ENCODE peak calls at places on chromosomes 4 and X, in four cellular contexts. S, C, P and O are unnamed samples.

GRCh38 chr4:1491630-1492457 is 85.6 kb upstream of the NKX1-1 start:
- DNase-seq in C (no peak), S (no peak), P (no peak), O (peak)

GRCh38 chr4:157806176-157806575 is 366.6 kb downstream of the GASK1B start:
- DNase-seq in P (no peak), C (no peak), S (no peak), O (no peak)

GRCh38 chrX:155544886-155545285 is 67.9 kb downstream of the TMLHE start:
- DNase-seq in S (no peak), P (no peak), C (no peak), O (no peak)

GRCh38 chr4:150782921-150783320 is 201.0 kb downstream of the MAB21L2 start:
- DNase-seq in S (no peak), C (peak), P (no peak), O (no peak)

GRCh38 chrX:110734894-110735541 is 60.6 kb downstream of the CHRDL1 start:
- DNase-seq in C (no peak), P (no peak), S (no peak), O (no peak)

GRCh38 chr4:3491681-3492405 is 28.7 kb downstream of the DOK7 start:
- DNase-seq in S (no peak), C (peak), P (no peak), O (no peak)

GRCh38 chr4:166198516-166198915 is 325.5 kb downstream of the TLL1 start:
- DNase-seq in C (no peak), P (no peak), S (no peak), O (no peak)

GRCh38 chr4:57588557-57588956 is 478.4 kb upstream of the IGFBP7 start:
- DNase-seq in S (no peak), C (no peak), P (no peak), O (no peak)

GRCh38 chr4:153258750-153259149 is 54.5 kb downstream of the TRIM2 start:
- DNase-seq in P (no peak), S (no peak), C (no peak), O (no peak)

GRCh38 chr4:94202769-94203168 is 4.9 kb upstream of the SMARCAD1 start:
- DNase-seq in S (no peak), P (no peak), C (no peak), O (no peak)

GRCh38 chrX:43728002-43728401 is 71.9 kb downstream of the MAOA start:
- DNase-seq in C (no peak), P (no peak), S (no peak), O (no peak)

GRCh38 chr4:97370581-97370980 is 772.7 kb downstream of the STPG2 start:
- DNase-seq in S (no peak), C (no peak), P (no peak), O (no peak)

GRCh38 chr4:147846318-147847135 is 114.6 kb downstream of the ARHGAP10 start:
- DNase-seq in S (no peak), P (no peak), C (no peak), O (no peak)

GRCh38 chr4:38310446-38311043 is 350.3 kb downstream of the PTTG2 start:
- DNase-seq in P (no peak), C (no peak), S (no peak), O (no peak)

GRCh38 chr4:22695917-22696316 is 3.2 kb downstream of the GBA3 start:
- DNase-seq in S (no peak), C (no peak), P (no peak), O (no peak)

GRCh38 chr4:34043131-34043530 is 2201.2 kb downstream of the ARAP2 start:
- DNase-seq in C (no peak), P (peak), S (no peak), O (no peak)

GRCh38 chr4:122716825-122717448 is 15.6 kb upstream of the BBS12 start:
- DNase-seq in S (no peak), P (peak), C (peak), O (peak)

GRCh38 chr4:44235897-44236296 is 212.7 kb downstream of the KCTD8 start:
- DNase-seq in P (no peak), C (no peak), S (no peak), O (no peak)

GRCh38 chr4:103268746-103269145 is 70.6 kb upstream of the CENPE start:
- DNase-seq in C (no peak), P (no peak), S (no peak), O (no peak)

GRCh38 chrX:71846429-71846828 is 64.2 kb upstream of the NHSL2 start:
- DNase-seq in C (no peak), S (no peak), P (no peak), O (no peak)

GRCh38 chr4:177375971-177376370 is 66.3 kb downstream of the AGA start:
- DNase-seq in P (no peak), S (no peak), C (no peak), O (no peak)

GRCh38 chrX:69291111-69291510 is 125.9 kb upstream of the PJA1 start:
- DNase-seq in S (no peak), P (no peak), C (no peak), O (no peak)

DNA sequence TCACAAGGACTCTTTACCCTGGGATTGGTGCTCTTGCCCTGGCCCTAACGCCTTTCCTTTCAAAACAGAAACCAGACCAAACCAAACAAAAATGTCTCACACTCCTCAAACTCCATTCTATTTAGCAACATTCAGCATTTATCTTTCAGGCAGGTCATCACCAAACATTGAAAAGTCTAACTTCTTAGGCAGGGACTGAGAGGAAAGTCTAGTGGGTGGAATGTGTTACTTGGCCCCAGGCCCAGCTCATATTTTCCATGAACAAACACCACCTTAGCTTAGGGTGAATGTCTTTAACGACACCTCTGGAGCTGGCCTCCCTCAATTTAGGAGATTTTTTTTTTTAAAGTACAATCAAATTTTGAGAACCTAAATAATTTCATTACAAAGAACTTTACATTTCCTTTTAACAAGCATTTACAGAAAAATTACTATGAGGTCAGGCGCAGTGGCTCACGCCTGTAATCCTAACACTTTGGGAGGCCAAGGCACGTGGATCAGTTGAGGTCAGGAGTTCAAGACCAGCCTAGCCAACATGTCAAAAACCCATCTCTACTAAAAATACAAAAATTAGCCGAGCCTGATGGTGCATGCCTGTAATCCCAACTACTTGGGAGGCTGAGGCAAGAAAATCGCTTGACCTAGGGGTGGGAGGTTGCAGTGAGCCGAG is 10.2 kb upstream of the N4BP2 start:
- DNase-seq in C (no peak), S (no peak), P (peak), O (no peak)
- TF ChIP-seq CTCF in C (no peak), S (no peak), P (no peak), O (no peak)

GRCh38 chr4:113905301-113905700 is 74.1 kb downstream of the ARSJ start:
- DNase-seq in C (no peak), P (no peak), S (no peak), O (no peak)

GRCh38 chr4:113907559-113907958 is 71.9 kb downstream of the ARSJ start:
- DNase-seq in P (no peak), C (no peak), S (no peak), O (no peak)

GRCh38 chr4:113899260-113900177 is 79.9 kb downstream of the ARSJ start:
- DNase-seq in P (no peak), C (no peak), S (no peak), O (no peak)

DNA sequence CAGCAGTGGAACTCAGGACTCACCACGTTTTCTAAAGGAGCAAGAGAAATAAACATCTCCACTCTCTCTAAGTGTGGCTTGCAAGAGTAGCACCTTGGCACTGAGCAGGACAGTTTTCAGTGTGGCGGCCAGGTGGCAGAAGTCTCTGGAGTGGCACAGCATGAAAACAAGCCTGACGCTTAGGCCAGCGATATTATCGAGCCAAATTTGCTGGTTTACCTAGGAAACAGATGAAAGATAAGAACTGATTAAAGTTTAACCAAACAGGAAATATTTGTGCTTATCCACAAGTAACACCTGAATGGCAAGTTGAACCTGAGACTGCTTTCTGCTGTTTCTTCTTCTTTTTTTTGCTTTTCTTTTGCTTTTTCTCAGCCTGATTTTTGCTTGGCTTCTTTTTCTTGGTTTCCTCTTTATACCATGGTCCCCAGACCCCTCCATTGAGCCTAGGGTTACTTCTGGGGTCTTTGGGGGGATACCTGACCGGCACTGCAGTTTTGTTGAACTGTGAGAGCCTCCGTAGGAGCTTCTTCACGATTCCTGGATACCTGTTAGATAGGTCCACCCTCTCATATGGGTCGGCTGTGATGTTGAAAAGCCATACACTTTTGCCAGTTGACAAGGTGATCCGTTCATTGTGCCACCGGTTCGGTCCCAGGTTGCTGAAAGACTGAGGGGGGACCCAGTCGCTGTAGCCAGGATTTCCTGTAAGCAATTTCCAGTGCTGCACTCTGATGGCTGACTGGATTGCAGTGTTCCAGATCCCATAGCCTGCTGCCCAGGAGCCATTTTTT is 77.3 kb downstream of the ARSJ start:
- DNase-seq in S (no peak), P (no peak), C (no peak), O (peak)
- H3K27ac ChIP-seq in S (no peak), P (no peak), C (no peak), O (peak)

GRCh38 chr4:82362565-82362964 is 11.2 kb downstream of the HNRNPD start:
- DNase-seq in C (no peak), S (no peak), P (no peak), O (no peak)
- TF ChIP-seq CTCF in C (no peak), S (no peak), P (no peak), O (no peak)

GRCh38 chr4:41624765-41625164 is 86.8 kb downstream of the LIMCH1 start:
- DNase-seq in P (no peak), S (no peak), C (no peak), O (no peak)
- H3K27ac ChIP-seq in P (no peak), S (no peak), C (no peak), O (no peak)

DNA sequence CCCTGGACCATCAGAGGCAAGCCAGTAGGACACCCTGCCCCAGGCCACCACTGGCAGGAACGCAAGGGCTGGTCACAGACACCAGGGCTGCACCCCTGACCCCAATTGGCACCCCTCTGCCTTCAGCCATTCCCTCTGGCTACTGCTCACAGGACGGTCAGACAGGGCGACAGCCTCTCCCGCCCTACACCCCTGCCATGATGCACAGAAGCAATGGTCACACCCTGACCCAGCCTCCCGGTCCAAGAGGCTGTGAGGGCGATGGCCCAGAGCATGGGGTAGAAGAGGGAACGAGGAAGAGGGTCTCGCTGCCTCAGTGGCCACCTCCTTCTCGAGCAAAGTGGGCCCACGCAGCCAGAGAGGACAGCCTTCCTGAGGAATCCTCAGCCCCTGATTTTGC is 143.5 kb downstream of the SOWAHB start:
- DNase-seq in S (no peak), P (no peak), C (no peak), O (no peak)
- TF ChIP-seq CTCF in S (no peak), P (no peak), C (no peak), O (no peak)

GRCh38 chr4:169660929-169661328 is 40.6 kb downstream of the CLCN3 start:
- DNase-seq in P (no peak), C (no peak), S (no peak), O (no peak)
- H3K27ac ChIP-seq in P (peak), C (peak), S (no peak), O (peak)

GRCh38 chrX:40097492-40098263 is at the start of gene BCOR:
- DNase-seq in S (peak), C (peak), P (peak), O (peak)
- TF ChIP-seq CTCF in S (no peak), C (no peak), P (no peak), O (no peak)

GRCh38 chrX:65697173-65697572 is 29.7 kb downstream of the MSN start:
- DNase-seq in C (no peak), S (no peak), P (no peak), O (no peak)

GRCh38 chrX:65696613-65697012 is 29.2 kb downstream of the MSN start:
- DNase-seq in P (no peak), S (no peak), C (no peak), O (no peak)

GRCh38 chrX:65697915-65698796 is 30.7 kb downstream of the MSN start:
- DNase-seq in C (no peak), P (no peak), S (no peak), O (no peak)

GRCh38 chrX:65690057-65690855 is 22.8 kb downstream of the MSN start:
- DNase-seq in C (no peak), P (no peak), S (no peak), O (no peak)

DNA sequence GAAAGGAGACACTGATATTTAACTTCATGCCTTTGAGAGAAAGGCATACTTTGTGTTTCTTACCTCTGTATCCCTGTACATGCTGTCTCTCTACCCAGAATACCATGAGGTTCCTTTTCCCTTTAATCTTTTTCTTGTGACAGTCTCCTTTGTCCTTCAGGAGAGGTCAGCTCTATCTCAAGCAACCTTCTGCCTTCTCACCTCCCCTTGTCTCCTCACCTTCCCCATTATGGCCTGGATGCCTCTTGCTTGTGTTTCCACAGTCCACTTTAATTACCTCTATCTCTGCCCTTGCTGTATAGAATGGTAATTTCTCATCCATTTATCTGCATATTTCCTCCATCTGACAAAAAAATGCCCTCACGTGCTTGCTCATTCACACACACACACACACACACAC is 28.4 kb downstream of the MSN start:
- DNase-seq in P (no peak), C (no peak), S (no peak), O (no peak)
- H3K27ac ChIP-seq in P (no peak), C (no peak), S (no peak), O (no peak)

GRCh38 chr4:120673696-120674095 is 248.8 kb downstream of the PRDM5 start:
- DNase-seq in S (no peak), P (no peak), C (no peak), O (no peak)

GRCh38 chr4:120667102-120667501 is 255.4 kb downstream of the PRDM5 start:
- DNase-seq in C (no peak), P (no peak), S (no peak), O (no peak)

GRCh38 chr4:120671538-120671937 is 251.0 kb downstream of the PRDM5 start:
- DNase-seq in S (no peak), C (no peak), P (no peak), O (no peak)

GRCh38 chr4:120672558-120673147 is 249.9 kb downstream of the PRDM5 start:
- DNase-seq in P (no peak), C (no peak), S (no peak), O (no peak)
- TF ChIP-seq CTCF in P (no peak), C (no peak), S (no peak), O (no peak)

DNA sequence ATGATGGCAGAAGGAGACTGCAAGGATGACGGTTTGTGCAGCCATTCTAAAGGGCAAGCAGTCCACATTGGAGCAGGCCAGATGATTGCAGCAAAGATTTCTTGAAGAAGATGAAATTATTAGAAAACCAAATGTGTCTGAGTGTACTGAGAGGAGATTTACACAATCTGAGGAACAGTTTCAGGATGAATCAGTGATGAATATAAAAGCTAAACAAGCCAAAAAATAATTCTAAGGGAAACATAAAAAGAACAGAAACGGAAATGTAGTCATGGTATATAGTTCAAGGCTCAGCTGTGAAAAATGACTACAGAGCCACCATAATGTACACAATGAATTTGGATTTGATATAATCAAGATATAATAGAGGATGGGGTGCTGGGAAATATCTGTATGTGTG is 168.5 kb downstream of the PDGFC start:
- DNase-seq in P (no peak), S (no peak), C (no peak), O (no peak)
- H3K27ac ChIP-seq in P (no peak), S (no peak), C (no peak), O (no peak)